ENCODE peak calls at places on chromosomes 1 and 21, in five cellular contexts. One of them, this sample, is unnamed.

GRCh38 chr1:226702318-226702956 is 36.6 kb downstream of the ITPKB start:
- DNase-seq in HAP-1: no peak
- DNase-seq in CD8-positive, alpha-beta memory T cell: no peak
- DNase-seq in iris pigment epithelial cell: peak
- DNase-seq in mammary epithelial cell: no peak
- DNase-seq in this sample: no peak

GRCh38 chr1:109975718-109976117 is 8.8 kb upstream of the AHCYL1 start:
- DNase-seq in iris pigment epithelial cell: peak
- DNase-seq in CD8-positive, alpha-beta memory T cell: no peak
- DNase-seq in mammary epithelial cell: peak
- DNase-seq in HAP-1: no peak
- DNase-seq in this sample: peak

GRCh38 chr1:95252422-95252821 is 18.4 kb downstream of the RWDD3 start:
- DNase-seq in HAP-1: no peak
- DNase-seq in mammary epithelial cell: no peak
- DNase-seq in iris pigment epithelial cell: no peak
- DNase-seq in CD8-positive, alpha-beta memory T cell: no peak
- DNase-seq in this sample: no peak

GRCh38 chr21:25024639-25025038 is 582.6 kb downstream of the MRPL39 start:
- DNase-seq in iris pigment epithelial cell: no peak
- DNase-seq in CD8-positive, alpha-beta memory T cell: no peak
- DNase-seq in HAP-1: no peak
- DNase-seq in mammary epithelial cell: no peak
- DNase-seq in this sample: no peak

GRCh38 chr1:110207831-110208230 is 2.3 kb upstream of the KCNC4 start:
- DNase-seq in CD8-positive, alpha-beta memory T cell: peak
- DNase-seq in mammary epithelial cell: peak
- DNase-seq in iris pigment epithelial cell: peak
- DNase-seq in HAP-1: peak
- DNase-seq in this sample: no peak

GRCh38 chr1:53525595-53525994 is 66.4 kb downstream of the DMRTB1 start:
- DNase-seq in mammary epithelial cell: no peak
- DNase-seq in HAP-1: no peak
- DNase-seq in CD8-positive, alpha-beta memory T cell: no peak
- DNase-seq in iris pigment epithelial cell: no peak
- DNase-seq in this sample: no peak

GRCh38 chr1:68120136-68120791 is 69.8 kb upstream of the DIRAS3 start:
- DNase-seq in HAP-1: peak
- DNase-seq in mammary epithelial cell: peak
- DNase-seq in iris pigment epithelial cell: peak
- DNase-seq in CD8-positive, alpha-beta memory T cell: no peak
- DNase-seq in this sample: peak

GRCh38 chr1:6108937-6109636 is 63.4 kb downstream of the KCNAB2 start:
- DNase-seq in CD8-positive, alpha-beta memory T cell: peak
- DNase-seq in iris pigment epithelial cell: peak
- DNase-seq in HAP-1: no peak
- DNase-seq in mammary epithelial cell: peak
- DNase-seq in this sample: peak

GRCh38 chr1:183218039-183218618 is 32.1 kb downstream of the LAMC2 start:
- DNase-seq in iris pigment epithelial cell: no peak
- DNase-seq in CD8-positive, alpha-beta memory T cell: no peak
- DNase-seq in mammary epithelial cell: no peak
- DNase-seq in HAP-1: no peak
- DNase-seq in this sample: no peak